ENCODE peak calls at places on chromosomes 2 and 18, in four cellular contexts. P is K562, B is GM12878, M is H1. G is an unnamed sample.

GRCh38 chr2:17538022-17538843 is 2.3 kb upstream of the VSNL1 start:
- DNase-seq in P (no peak), B (no peak), M (no peak), G (peak; percentile 19)

GRCh38 chr2:73333564-73333963 is 40.2 kb upstream of the EGR4 start:
- DNase-seq in P (no peak), B (no peak), M (no peak), G (no peak)

GRCh38 chr2:240639566-240639965 is 14.3 kb downstream of the GPR35 start:
- DNase-seq in P (no peak), B (no peak), M (no peak), G (no peak)

GRCh38 chr2:206480161-206480560 is 36.8 kb downstream of the ADAM23 start:
- DNase-seq in P (no peak), B (no peak), M (no peak), G (no peak)

GRCh38 chr2:26591619-26592505 is 49.3 kb downstream of the CIB4 start:
- DNase-seq in P (no peak), B (no peak), M (no peak), G (no peak)

GRCh38 chr2:33215299-33215698 is 261.1 kb upstream of the RASGRP3 start:
- DNase-seq in P (no peak), B (no peak), M (no peak), G (no peak)

GRCh38 chr18:63882333-63883141 is 5.0 kb upstream of the SERPINB2 start:
- DNase-seq in P (no peak), B (no peak), M (no peak), G (peak; percentile 67)

GRCh38 chr2:179336782-179337534 is 72.3 kb upstream of the SESTD1 start:
- DNase-seq in P (no peak), B (no peak), M (peak; percentile 15), G (no peak)

GRCh38 chr2:95374029-95374428 is 28.5 kb upstream of the FAHD2A start:
- DNase-seq in P (no peak), B (no peak), M (no peak), G (no peak)

GRCh38 chr18:58670561-58671121 is 624 bp upstream of the MALT1 start:
- DNase-seq in P (no peak), B (no peak), M (no peak), G (peak; percentile 35)

GRCh38 chr2:239762742-239763269 is 262.3 kb downstream of the NDUFA10 start:
- DNase-seq in P (no peak), B (no peak), M (no peak), G (no peak)

GRCh38 chr18:36337679-36338419 is 40.3 kb downstream of the FHOD3 start:
- DNase-seq in P (no peak), B (no peak), M (no peak), G (no peak)

GRCh38 chr2:120204022-120204405 is 19.2 kb downstream of the TMEM185B start:
- DNase-seq in P (peak; percentile 21), B (no peak), M (no peak), G (no peak)

GRCh38 chr18:44180683-44181082 is 500.0 kb upstream of the SETBP1 start:
- DNase-seq in P (no peak), B (no peak), M (no peak), G (no peak)

GRCh38 chr2:10385933-10386773 is 62.0 kb downstream of the ODC1 start:
- DNase-seq in P (no peak), B (no peak), M (no peak), G (no peak)

GRCh38 chr2:16755377-16755776 is 89.7 kb upstream of the CYRIA start:
- DNase-seq in P (no peak), B (no peak), M (no peak), G (no peak)

GRCh38 chr18:10052871-10053270 is 139.1 kb downstream of the VAPA start:
- DNase-seq in P (no peak), B (no peak), M (no peak), G (no peak)

GRCh38 chr2:51013060-51013746 is 18.7 kb downstream of the NRXN1 start:
- DNase-seq in P (no peak), B (no peak), M (no peak), G (peak; percentile 10)

GRCh38 chr2:226661789-226662545 is 137.7 kb downstream of the IRS1 start:
- DNase-seq in P (no peak), B (no peak), M (no peak), G (peak; percentile 88)

GRCh38 chr2:202172439-202173191 is 65.8 kb downstream of the SUMO1 start:
- DNase-seq in P (no peak), B (peak; percentile 39), M (no peak), G (no peak)

GRCh38 chr2:129009555-129010146 is 691.0 kb upstream of the HS6ST1 start:
- DNase-seq in P (no peak), B (no peak), M (no peak), G (no peak)

DNA sequence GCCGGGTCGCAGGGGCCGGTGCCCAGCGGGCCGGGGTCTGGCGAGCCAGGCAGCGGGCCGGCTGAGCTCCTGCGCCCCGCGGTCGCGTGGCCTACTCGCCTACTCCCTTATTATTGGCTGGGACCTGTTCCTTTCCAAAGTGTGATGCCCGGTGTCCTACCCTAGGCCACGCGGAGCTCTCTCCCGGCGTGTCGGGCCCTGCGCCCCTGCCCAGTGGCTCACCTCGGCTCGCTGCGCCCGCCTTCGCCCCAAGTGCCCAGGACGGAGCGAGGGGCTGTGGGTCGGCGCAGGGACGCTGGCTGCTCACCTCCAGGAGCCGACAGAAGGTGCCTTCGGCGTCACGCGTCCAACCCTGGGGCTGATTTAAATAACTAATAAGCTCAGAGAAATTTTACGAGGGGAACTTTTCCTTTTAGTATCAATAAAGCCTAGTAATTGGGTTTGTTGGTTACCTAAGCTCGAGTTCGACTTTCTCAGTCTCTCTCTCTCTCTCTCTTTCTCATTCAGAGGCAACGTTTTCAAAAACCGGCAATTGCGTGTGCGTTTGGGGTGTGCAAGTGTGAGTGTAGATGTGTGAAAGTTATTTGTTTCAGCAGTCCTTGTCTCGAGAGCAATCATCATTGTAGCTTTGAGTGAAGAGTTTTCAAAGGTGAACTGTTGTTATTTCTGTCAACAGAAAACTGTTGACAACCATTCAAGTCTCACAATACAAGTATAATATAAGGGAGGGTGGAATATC is 7.0 kb upstream of the SATB2 start:
- DNase-seq in P (no peak), B (no peak), M (no peak), G (no peak)
- TF ChIP-seq EZH2 in P (no peak), B (no peak), M (peak; percentile 99), G (no peak)

GRCh38 chr2:67290451-67290991 is 106.6 kb upstream of the ETAA1 start:
- DNase-seq in P (no peak), B (no peak), M (no peak), G (peak; percentile 3)

GRCh38 chr2:67295851-67296250 is 101.3 kb upstream of the ETAA1 start:
- DNase-seq in P (no peak), B (no peak), M (no peak), G (no peak)

GRCh38 chr2:67289921-67290371 is 107.2 kb upstream of the ETAA1 start:
- DNase-seq in P (no peak), B (no peak), M (no peak), G (no peak)

GRCh38 chr2:67294218-67294617 is 102.9 kb upstream of the ETAA1 start:
- DNase-seq in P (no peak), B (no peak), M (no peak), G (no peak)

DNA sequence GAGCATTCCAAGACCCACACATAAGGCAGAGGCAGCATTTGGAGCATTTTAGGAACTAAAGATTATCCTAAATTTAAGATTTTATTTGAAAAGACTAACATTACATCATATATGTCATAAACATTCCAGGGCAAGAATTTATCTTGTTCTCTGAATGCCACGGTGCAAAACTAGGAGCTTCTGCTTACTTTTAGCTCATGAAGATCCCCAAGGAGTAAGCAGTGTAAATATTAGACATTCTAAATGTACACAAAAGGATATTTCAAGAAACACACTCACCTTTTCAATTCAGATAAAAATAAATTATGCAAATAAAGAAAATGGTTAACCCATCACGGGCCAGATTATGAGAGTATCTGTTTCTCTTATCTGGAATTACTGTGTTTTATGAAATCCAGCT is 101.7 kb upstream of the ETAA1 start:
- DNase-seq in P (no peak), B (no peak), M (no peak), G (no peak)
- TF ChIP-seq MAX in P (no peak), B (no peak), M (no peak), G (no peak)

DNA sequence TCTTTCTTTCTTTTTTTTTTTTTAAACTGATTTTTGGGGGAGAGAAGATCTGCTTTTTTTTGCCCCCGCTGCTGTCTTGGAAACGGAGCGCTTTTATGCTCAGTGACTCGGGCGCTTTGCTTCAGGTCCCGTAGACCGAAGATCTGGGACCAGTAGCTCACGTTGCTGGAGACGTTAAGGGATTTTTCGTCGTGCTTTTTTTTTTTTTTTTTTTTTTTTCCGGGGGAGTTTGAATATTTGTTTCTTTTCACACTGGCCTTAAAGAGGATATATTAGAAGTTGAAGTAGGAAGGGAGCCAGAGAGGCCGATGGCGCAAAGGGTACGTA is 587 bp downstream of the MEIS1 start:
- DNase-seq in P (peak; percentile 19), B (no peak), M (no peak), G (no peak)
- TF ChIP-seq CTCF in P (no peak), B (no peak), M (no peak), G (no peak)

DNA sequence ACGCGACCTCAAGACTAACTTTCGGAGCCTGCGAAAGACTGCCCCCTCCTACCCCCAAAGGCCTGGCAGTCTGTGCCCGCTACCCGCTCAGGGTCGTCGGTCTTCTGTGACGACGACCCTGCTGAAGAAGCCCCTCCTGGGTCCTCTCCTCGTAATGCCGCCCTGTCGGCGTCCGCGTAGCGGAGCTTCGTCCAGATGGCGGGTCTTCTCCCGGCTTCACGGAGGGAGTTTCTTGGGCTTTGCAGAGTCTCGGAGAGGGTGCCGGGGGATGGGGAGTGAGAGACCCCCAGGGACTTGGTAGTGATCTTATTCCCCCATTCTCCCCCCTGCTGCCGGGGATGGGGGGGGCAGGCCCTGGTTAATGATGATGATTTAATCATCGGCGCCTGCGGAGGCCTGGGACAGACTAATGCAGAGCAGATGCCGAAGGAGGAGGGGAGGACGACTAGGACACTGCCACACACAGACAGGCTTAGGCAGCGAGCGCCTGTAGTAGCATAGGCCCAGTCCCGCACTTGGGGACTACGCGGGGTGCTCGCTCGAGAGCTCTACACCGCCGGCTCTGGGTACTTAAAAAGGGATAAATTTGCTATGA is 528 bp upstream of the PCGF1 start:
- DNase-seq in P (peak; percentile 47), B (no peak), M (no peak), G (no peak)
- TF ChIP-seq EZH2 in P (no peak), B (no peak), M (no peak), G (no peak)

DNA sequence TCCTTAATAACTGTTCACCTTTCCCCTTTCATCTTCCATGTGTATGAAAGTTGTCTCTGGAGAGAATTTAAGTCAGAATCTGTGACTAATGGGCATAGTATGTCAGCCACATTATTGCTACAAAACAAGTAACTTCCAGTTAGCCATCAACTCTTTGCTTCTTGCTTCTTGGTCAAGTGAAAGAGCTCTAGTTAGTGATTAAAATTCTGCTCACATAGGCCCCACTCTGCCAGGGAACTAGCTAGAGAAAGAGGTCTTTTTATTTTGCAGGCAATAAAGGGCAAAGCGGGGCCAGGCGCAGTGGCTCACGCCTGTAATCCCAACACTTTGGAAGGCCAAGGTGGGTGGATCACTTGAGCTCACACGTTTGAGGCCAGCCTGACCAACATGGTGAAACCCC is 64.6 kb downstream of the COLEC12 start:
- DNase-seq in P (no peak), B (no peak), M (no peak), G (no peak)
- TF ChIP-seq MAX in P (no peak), B (no peak), M (no peak), G (no peak)

DNA sequence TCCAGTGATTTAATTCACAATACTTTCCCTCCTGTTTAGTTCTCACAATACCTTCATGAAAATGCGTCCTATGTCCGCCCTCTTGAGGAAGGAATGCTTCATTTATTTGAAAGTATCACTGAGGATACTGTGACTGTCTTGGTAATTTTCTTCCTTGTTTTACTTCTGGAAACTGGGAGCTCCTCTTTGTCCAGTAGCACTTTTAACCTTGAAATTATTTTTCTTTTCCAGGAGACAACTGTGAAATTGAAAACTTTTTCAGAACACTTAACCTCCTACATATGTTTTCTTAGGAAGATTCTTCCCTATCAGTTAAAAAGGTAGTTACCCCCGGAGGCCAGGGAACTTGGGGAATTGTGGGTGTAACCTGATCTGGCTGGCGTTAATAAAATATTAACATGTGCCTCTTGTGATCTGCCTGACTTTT is 58.9 kb upstream of the STON1 start:
- DNase-seq in P (peak; percentile 36), B (no peak), M (no peak), G (peak; percentile 45)
- TF ChIP-seq CTCF in P (peak; percentile 75), B (no peak), M (peak; percentile 42), G (peak; percentile 59)

G was measured in HCT116.